ENCODE peak calls at places on chromosomes 12 and 14, in seven cellular contexts. P, I, D, A, U, Y and W are unnamed samples.

GRCh38 chr12:49040364-49040855 is 20.2 kb downstream of the KMT2D start:
- DNase-seq in P (no peak), I (no peak), D (no peak), A (no peak), Y (no peak), U (no peak), W (no peak)

GRCh38 chr12:109461049-109461845 is 15.9 kb downstream of the KCTD10 start:
- DNase-seq in A (no peak), I (no peak), D (no peak), U (no peak), Y (no peak), P (no peak), W (peak; percentile 73)

GRCh38 chr14:56333361-56334279 is 215.4 kb downstream of the PELI2 start:
- DNase-seq in Y (no peak), D (no peak), U (no peak), I (no peak), P (no peak), A (no peak), W (no peak)

GRCh38 chr14:24259282-24260025 is 3.5 kb downstream of the TGM1 start:
- DNase-seq in Y (no peak), P (no peak), D (peak; percentile 75), A (no peak), I (peak; percentile 29), U (no peak), W (no peak)

GRCh38 chr14:64109821-64110554 is 184.2 kb downstream of the ESR2 start:
- DNase-seq in U (no peak), Y (no peak), D (no peak), P (no peak), A (no peak), I (no peak), W (no peak)

GRCh38 chr12:65822732-65823480 is 1.4 kb upstream of the HMGA2 start:
- DNase-seq in P (peak; percentile 89), I (no peak), D (peak; percentile 16), U (no peak), A (no peak), Y (peak; percentile 55), W (peak; percentile 75)

GRCh38 chr14:29805415-29806123 is 122.1 kb downstream of the PRKD1 start:
- DNase-seq in U (no peak), I (no peak), Y (peak; percentile 30), P (no peak), A (peak; percentile 81), D (peak; percentile 84), W (no peak)

GRCh38 chr12:113700943-113701342 is 229.3 kb upstream of the LHX5 start:
- DNase-seq in A (no peak), P (peak; percentile 39), I (no peak), D (no peak), U (no peak), Y (peak; percentile 17), W (no peak)

GRCh38 chr14:59305836-59306555 is 117.5 kb downstream of the DAAM1 start:
- DNase-seq in Y (no peak), U (no peak), P (no peak), A (no peak), D (no peak), I (no peak), W (peak; percentile 9)

GRCh38 chr12:114339626-114340025 is 66.3 kb downstream of the TBX5 start:
- DNase-seq in I (no peak), P (no peak), Y (no peak), A (no peak), D (no peak), U (no peak), W (no peak)

GRCh38 chr12:112539221-112539620 is 120.5 kb downstream of the PTPN11 start:
- DNase-seq in P (no peak), U (no peak), I (no peak), A (no peak), D (no peak), Y (no peak), W (no peak)

GRCh38 chr12:112537710-112538396 is 119.1 kb downstream of the PTPN11 start:
- DNase-seq in U (no peak), I (no peak), D (no peak), P (peak; percentile 84), A (no peak), Y (no peak), W (peak; percentile 39)

GRCh38 chr12:112536367-112536730 is 117.6 kb downstream of the PTPN11 start:
- DNase-seq in D (no peak), A (no peak), P (no peak), Y (no peak), U (no peak), I (no peak), W (no peak)

GRCh38 chr12:112540021-112540420 is 121.3 kb downstream of the PTPN11 start:
- DNase-seq in U (no peak), A (no peak), I (no peak), D (no peak), Y (no peak), P (no peak), W (no peak)

DNA sequence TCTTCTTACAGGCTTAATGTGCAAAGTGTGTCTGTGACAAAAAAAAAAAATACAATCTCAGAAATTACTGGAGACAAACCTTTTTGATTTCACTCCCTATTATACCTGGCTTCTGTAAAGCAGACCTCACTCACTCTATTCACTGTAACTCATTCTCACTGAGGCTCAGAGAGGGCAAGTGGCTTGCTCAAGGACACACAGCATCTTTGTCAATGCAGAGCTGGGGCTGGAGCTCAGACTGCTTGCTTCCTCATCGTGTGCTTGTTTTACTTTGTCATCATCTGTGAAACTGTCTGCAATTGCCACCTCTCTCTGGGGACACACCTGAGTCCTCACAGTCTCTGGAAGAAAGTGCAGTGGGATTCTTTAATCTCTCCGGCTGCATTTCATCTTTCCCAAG is 120.0 kb downstream of the PTPN11 start:
- DNase-seq in P (no peak), U (no peak), I (no peak), A (no peak), Y (no peak), D (no peak), W (no peak)
- TF ChIP-seq CTCF in P (no peak), U (no peak), I (no peak), A (no peak), Y (no peak), D (no peak), W (no peak)

GRCh38 chr12:70317781-70318180 is 48.3 kb upstream of the KCNMB4 start:
- DNase-seq in U (no peak), D (no peak), I (no peak), P (no peak), A (no peak), Y (no peak), W (no peak)
- H3K4me3 ChIP-seq in U (no peak overlapping the region), D (no peak overlapping the region), I (no peak overlapping the region), P (no peak overlapping the region), A (no peak overlapping the region), Y (no peak overlapping the region), W (no peak overlapping the region)

GRCh38 chr12:54280401-54281260 is at the start of gene HNRNPA1:
- DNase-seq in D (peak; percentile 97), I (peak; percentile 99), A (peak; percentile 99), Y (peak; percentile 100), P (peak; percentile 100), U (peak; percentile 88), W (peak; percentile 97)

GRCh38 chr12:54286042-54286931 is 5.8 kb downstream of the HNRNPA1 start:
- DNase-seq in P (peak; percentile 15), A (no peak), U (no peak), I (peak; percentile 18), D (no peak), Y (no peak), W (peak; percentile 36)

GRCh38 chr12:54287316-54288157 is 7.0 kb downstream of the HNRNPA1 start:
- DNase-seq in P (peak; percentile 32), I (no peak), U (no peak), Y (no peak), D (no peak), A (no peak), W (no peak)

GRCh38 chr12:54282949-54283593 is 2.5 kb downstream of the HNRNPA1 start:
- DNase-seq in A (no peak), U (no peak), D (no peak), I (no peak), Y (no peak), P (no peak), W (no peak)

DNA sequence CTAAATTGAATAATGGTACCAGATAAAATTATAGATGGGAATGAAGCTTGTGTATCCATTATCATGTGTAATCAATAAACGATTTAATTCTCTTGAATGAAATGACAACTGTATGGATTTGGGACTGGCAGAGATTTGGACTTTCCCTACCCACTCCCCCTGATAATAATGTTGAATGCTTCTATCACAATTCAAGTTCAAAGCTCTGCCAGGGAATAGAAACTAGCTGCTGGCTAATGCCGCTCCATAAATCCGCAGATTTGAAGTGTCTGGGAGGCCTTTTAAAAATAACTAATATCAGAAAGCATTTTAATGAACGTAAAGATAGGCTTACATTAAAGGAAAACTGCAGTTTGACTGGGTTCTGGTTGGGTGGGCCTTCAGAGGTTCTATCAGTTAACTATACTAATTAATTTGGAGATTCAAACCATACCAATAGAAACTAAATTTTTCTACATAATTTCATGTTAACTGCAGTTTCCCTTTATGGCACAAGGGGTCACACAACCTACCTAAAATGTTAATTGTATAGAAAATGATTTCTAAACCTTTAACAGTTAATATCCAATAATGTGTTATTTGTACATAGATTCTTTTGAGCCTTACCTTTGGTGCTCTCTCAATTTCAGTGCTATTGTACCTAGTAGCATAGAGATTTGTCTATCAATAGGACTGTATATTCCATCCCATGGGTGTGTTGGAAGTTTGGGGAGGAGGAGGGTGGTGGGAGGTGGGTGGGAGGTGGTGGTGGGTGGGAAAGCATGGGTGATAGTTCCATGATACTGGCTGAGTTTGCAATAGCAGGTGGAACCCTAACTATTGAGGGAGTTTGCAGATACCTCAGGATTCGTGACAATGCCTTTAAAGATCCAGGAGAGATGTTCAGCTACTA is 4.9 kb downstream of the HNRNPA1 start:
- DNase-seq in P (no peak), I (no peak), A (no peak), U (no peak), D (no peak), Y (no peak), W (no peak)
- H3K36me3 ChIP-seq in P (peaks cover 49% of the 10 kb centered on the region), I (peaks cover 9% of the 10 kb centered on the region), A (peaks cover 76% of the 10 kb centered on the region), U (peaks cover 55% of the 10 kb centered on the region), D (peaks cover 9% of the 10 kb centered on the region), Y (peaks cover 58% of the 10 kb centered on the region), W (peaks cover 9% of the 10 kb centered on the region)

GRCh38 chr14:102506599-102506871 is 3.0 kb downstream of the ANKRD9 start:
- DNase-seq in I (no peak), D (no peak), A (no peak), Y (no peak), U (no peak), P (no peak), W (no peak)

GRCh38 chr14:102508774-102509743 is 517 bp downstream of the ANKRD9 start:
- DNase-seq in I (no peak), U (no peak), A (peak; percentile 82), Y (no peak), P (peak; percentile 42), D (peak; percentile 57), W (no peak)

GRCh38 chr14:102507026-102507860 is 2.3 kb downstream of the ANKRD9 start:
- DNase-seq in Y (no peak), A (no peak), U (no peak), D (no peak), P (peak; percentile 86), I (no peak), W (no peak)

GRCh38 chr14:102508410-102508773 is 1.2 kb downstream of the ANKRD9 start:
- DNase-seq in I (peak; percentile 77), Y (no peak), D (peak; percentile 43), P (no peak), A (no peak), U (no peak), W (peak; percentile 68)

DNA sequence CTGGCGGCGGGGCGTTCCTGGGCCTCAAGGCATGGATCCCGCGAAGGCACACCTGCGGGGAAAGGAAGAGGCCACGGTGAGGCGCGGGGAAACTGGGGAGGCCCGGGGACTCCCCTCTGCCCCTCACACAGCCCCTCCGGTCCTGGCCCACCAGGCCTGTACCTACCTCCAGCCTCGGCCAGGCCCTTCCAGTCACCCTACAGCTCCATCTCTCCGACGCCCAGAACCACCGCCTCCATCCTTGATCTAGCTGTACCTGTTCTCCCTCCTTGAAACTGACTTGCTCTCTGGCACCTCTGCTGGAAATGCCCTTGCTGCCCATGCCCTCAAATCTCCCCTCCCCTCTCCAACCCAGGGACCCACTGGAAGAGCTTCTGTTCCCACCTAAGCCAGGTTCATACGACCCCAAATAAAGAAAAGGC is 1.7 kb downstream of the ANKRD9 start:
- DNase-seq in I (no peak), U (no peak), D (no peak), A (no peak), Y (no peak), P (peak; percentile 47), W (no peak)
- TF ChIP-seq CTCF in I (no peak), U (no peak), D (no peak), A (no peak), Y (no peak), P (peak; percentile 13), W (peak; percentile 6)